ENCODE peak calls at places on chromosomes 2 and 18, in five cellular contexts. L is mammary epithelial cell, T is IMR-90, P is neural progenitor cell, R is hepatocyte. N is an unnamed sample. For H4K20me1 and H3K36me3, the result is how much of the 10 kb centered on the place peaks cover.

GRCh38 chr18:12001400-12001799 is 20.1 kb downstream of the IMPA2 start:
- DNase-seq in L (no peak), T (no peak), P (no peak), R (peak), N (no peak)

GRCh38 chr2:222904557-222905258 is 43.9 kb downstream of the ACSL3 start:
- DNase-seq in L (peak), T (peak), P (no peak), R (no peak), N (peak)

GRCh38 chr2:20035961-20036666 is 15.3 kb downstream of the LAPTM4A start:
- DNase-seq in L (no peak), T (no peak), P (no peak), R (no peak), N (no peak)

GRCh38 chr2:65722028-65722427 is 289.6 kb upstream of the SPRED2 start:
- DNase-seq in L (peak), T (peak), P (peak), R (peak), N (peak)

GRCh38 chr2:13745324-13745723 is 887.2 kb upstream of the LRATD1 start:
- DNase-seq in L (no peak), T (no peak), P (peak), R (peak), N (no peak)

GRCh38 chr2:105450495-105450894 is 51.6 kb upstream of the FHL2 start:
- DNase-seq in L (no peak), T (no peak), P (no peak), R (no peak), N (no peak)

GRCh38 chr2:29759342-29759741 is 162.0 kb downstream of the ALK start:
- DNase-seq in L (no peak), T (no peak), P (no peak), R (no peak), N (no peak)

GRCh38 chr18:48992791-48993555 is 42.2 kb upstream of the SMAD7 start:
- DNase-seq in L (no peak), T (no peak), P (no peak), R (peak), N (no peak)

GRCh38 chr18:29083545-29083944 is 906.6 kb upstream of the CDH2 start:
- DNase-seq in L (peak), T (peak), P (peak), R (no peak), N (no peak)

GRCh38 chr2:30436859-30437435 is 10.1 kb upstream of the LCLAT1 start:
- DNase-seq in L (no peak), T (no peak), P (no peak), R (no peak), N (no peak)

GRCh38 chr2:36376992-36377738 is 21.6 kb downstream of the CRIM1 start:
- DNase-seq in L (peak), T (no peak), P (no peak), R (no peak), N (peak)

GRCh38 chr2:52710810-52711618 is 1056.6 kb upstream of the CHAC2 start:
- DNase-seq in L (no peak), T (no peak), P (no peak), R (no peak), N (no peak)

GRCh38 chr2:85390941-85391669 is 19.1 kb downstream of the CAPG start:
- DNase-seq in L (no peak), T (peak), P (peak), R (peak), N (peak)

GRCh38 chr18:29147944-29148343 is 971.0 kb upstream of the CDH2 start:
- DNase-seq in L (peak), T (peak), P (peak), R (peak), N (peak)

GRCh38 chr2:164189851-164190250 is 431.4 kb downstream of the GRB14 start:
- DNase-seq in L (no peak), T (no peak), P (no peak), R (no peak), N (no peak)

GRCh38 chr18:3661989-3662388 is 212.0 kb downstream of the TGIF1 start:
- DNase-seq in L (no peak), T (no peak), P (no peak), R (no peak), N (no peak)

GRCh38 chr2:179861777-179862117 is 335 bp upstream of the ZNF385B start:
- DNase-seq in L (peak), T (peak), P (peak), R (peak), N (peak)

GRCh38 chr18:68406761-68407160 is 308.1 kb downstream of the TMX3 start:
- DNase-seq in L (peak), T (no peak), P (no peak), R (no peak), N (no peak)

GRCh38 chr2:26344581-26345283 is 1.2 kb upstream of the SELENOI start:
- DNase-seq in L (peak), T (peak), P (peak), R (peak), N (peak)

GRCh38 chr2:106167067-106167466 is 27.0 kb downstream of the UXS1 start:
- DNase-seq in L (no peak), T (no peak), P (no peak), R (no peak), N (no peak)

GRCh38 chr18:55334875-55335274 is 253.1 kb downstream of the TCF4 start:
- DNase-seq in L (no peak), T (no peak), P (no peak), R (no peak), N (no peak)

GRCh38 chr18:55326134-55326533 is 261.9 kb downstream of the TCF4 start:
- DNase-seq in L (no peak), T (no peak), P (no peak), R (no peak), N (no peak)

GRCh38 chr18:55328301-55328700 is 259.7 kb downstream of the TCF4 start:
- DNase-seq in L (no peak), T (peak), P (no peak), R (no peak), N (peak)

GRCh38 chr18:55327454-55327853 is 260.5 kb downstream of the TCF4 start:
- DNase-seq in L (no peak), T (no peak), P (no peak), R (no peak), N (no peak)

GRCh38 chr18:55331301-55331700 is 256.7 kb downstream of the TCF4 start:
- DNase-seq in L (no peak), T (no peak), P (no peak), R (no peak), N (no peak)
- H4K20me1 ChIP-seq in L (under half), T (under half), P (half or more), R (under half), N (under half)

DNA sequence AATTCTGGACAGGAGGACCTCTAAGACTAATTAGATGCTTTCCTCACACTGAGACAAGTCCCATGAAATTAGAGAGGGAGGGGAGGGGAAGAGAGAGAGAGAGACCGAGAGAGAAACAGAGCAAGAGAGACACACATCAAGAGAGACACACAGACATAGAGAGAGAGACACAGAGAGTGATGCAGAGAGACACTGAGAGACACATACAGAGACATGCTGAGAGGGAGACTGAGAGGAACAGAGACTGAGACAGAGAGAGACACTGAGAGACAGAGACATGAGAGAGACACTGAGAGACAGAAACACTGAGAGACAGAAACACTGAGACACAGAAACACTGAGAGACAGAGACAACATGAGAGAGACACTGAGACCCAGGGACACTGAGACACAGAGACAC is 250.8 kb downstream of the TNS1 start:
- DNase-seq in L (no peak), T (no peak), P (no peak), R (no peak), N (no peak)
- H3K27ac ChIP-seq in L (no peak), T (no peak), P (no peak), R (no peak), N (no peak)

GRCh38 chr2:121368155-121368554 is 83.2 kb upstream of the TFCP2L1 start:
- DNase-seq in L (no peak), T (no peak), P (no peak), R (no peak), N (no peak)
- H3K36me3 ChIP-seq in L (under half), T (under half), P (under half), R (under half), N (under half)

GRCh38 chr2:96822786-96823185 is 6.7 kb downstream of the CNNM3 start:
- DNase-seq in L (no peak), T (no peak), P (no peak), R (no peak), N (no peak)

GRCh38 chr2:96819101-96819875 is 3.2 kb downstream of the CNNM3 start:
- DNase-seq in L (no peak), T (no peak), P (no peak), R (peak), N (no peak)

GRCh38 chr2:96821113-96821512 is 5.0 kb downstream of the CNNM3 start:
- DNase-seq in L (no peak), T (no peak), P (no peak), R (no peak), N (no peak)

GRCh38 chr2:96817882-96818281 is 1.8 kb downstream of the CNNM3 start:
- DNase-seq in L (no peak), T (no peak), P (no peak), R (no peak), N (no peak)

DNA sequence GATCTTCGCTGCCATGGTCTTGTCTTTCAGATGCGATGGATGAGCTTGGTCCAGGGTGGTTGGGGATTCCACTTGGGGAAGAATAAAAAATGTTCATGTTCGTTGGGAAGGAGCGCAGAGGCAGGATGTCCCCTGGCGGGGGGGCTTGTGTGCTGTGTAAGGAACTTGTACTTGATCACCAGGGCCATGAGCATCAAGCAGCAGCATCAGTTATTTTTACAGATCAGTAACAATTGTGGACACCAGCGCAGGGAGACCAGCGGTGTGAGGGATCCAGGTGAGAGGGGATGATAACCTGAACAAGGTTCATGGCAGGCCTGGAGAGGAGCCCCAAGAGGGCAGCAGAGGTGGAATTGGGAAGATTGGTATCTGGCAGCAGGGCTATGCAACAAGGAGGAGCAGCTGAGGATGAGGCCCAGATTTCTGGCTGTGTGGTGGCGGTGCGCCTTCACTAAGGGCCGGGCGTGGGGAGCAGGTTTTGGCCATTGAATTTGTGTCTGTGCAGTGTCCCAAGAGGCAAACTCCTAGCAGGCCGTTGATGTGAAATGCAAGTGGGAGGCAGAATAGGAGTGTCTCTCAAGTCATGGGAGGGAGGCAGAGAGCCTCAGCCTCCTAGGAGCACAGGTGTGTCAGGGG is 3.9 kb downstream of the CNNM3 start:
- DNase-seq in L (no peak), T (no peak), P (no peak), R (no peak), N (no peak)
- H4K20me1 ChIP-seq in L (under half), T (half or more), P (half or more), R (half or more), N (under half)

GRCh38 chr2:238244151-238244550 is 4.3 kb upstream of the HES6 start:
- DNase-seq in L (no peak), T (no peak), P (no peak), R (no peak), N (no peak)

GRCh38 chr2:238250896-238251295 is 11.1 kb upstream of the HES6 start:
- DNase-seq in L (no peak), T (no peak), P (no peak), R (no peak), N (no peak)

GRCh38 chr2:238251331-238251730 is 11.5 kb upstream of the HES6 start:
- DNase-seq in L (no peak), T (no peak), P (no peak), R (no peak), N (no peak)

GRCh38 chr2:238247002-238247822 is 7.4 kb upstream of the HES6 start:
- DNase-seq in L (no peak), T (no peak), P (no peak), R (no peak), N (no peak)

GRCh38 chr2:238247841-238248440 is 8.1 kb upstream of the HES6 start:
- DNase-seq in L (no peak), T (no peak), P (no peak), R (no peak), N (no peak)
- H3K27ac ChIP-seq in L (no peak), T (no peak), P (no peak), R (no peak), N (no peak)

GRCh38 chr2:169798718-169799495 is at the start of gene SSB:
- DNase-seq in L (peak), T (peak), P (peak), R (peak), N (peak)
- H3K36me3 ChIP-seq in L (under half), T (under half), P (under half), R (under half), N (under half)

GRCh38 chr18:31679133-31679731 is 5.1 kb downstream of the B4GALT6 start:
- DNase-seq in L (peak), T (peak), P (no peak), R (no peak), N (peak)

GRCh38 chr18:31680836-31681568 is 3.4 kb downstream of the B4GALT6 start:
- DNase-seq in L (peak), T (no peak), P (no peak), R (peak), N (no peak)

GRCh38 chr18:31678425-31678824 is 6.0 kb downstream of the B4GALT6 start:
- DNase-seq in L (no peak), T (no peak), P (no peak), R (no peak), N (no peak)

GRCh38 chr18:31677592-31677991 is 6.8 kb downstream of the B4GALT6 start:
- DNase-seq in L (no peak), T (no peak), P (no peak), R (no peak), N (no peak)

DNA sequence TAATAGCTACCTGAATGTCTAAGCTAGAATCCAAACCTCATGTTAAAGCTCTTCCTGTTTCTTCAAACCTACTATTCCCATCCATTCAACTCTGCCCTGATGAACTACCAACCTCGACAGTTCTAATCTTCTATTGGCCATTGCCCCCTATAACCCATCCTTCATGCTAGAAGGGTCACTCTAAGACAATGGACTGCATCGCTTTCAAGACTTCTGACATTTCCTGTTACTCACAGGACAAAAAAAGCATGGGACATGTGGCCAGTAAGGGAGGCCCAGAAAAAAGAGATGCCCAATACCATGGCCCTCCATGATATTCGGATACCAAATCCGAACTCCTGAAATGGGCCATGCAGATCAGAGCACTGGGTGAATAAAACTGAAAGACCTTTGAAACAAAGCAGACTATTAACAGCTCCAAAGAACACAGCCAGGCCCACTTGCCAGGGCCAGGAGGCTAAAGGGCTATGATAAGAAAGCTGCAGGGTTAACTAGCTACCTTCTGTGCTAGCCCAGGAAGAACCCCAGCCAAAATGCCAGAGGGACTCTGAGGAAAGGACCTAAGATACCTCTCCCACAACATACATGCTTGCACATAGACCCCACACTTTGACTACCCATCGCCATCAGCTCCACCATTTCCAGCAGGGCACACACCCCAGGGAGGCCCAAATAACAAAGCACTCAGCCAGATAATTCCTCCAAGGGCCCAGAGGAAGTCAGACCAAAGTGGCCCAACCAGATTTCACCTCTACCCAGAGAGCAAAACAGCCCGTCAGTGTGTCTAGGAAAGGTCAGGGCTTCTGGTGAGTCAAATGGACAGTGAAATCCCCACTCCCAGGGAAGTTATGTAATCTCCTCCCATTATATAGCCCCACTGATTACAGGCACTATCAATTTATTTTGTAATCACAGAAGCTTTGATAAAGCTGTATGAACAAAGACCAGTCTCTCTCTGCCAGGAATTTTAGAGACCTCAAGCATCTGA is 4.3 kb downstream of the B4GALT6 start:
- DNase-seq in L (peak), T (no peak), P (no peak), R (no peak), N (no peak)
- H4K20me1 ChIP-seq in L (under half), T (under half), P (under half), R (under half), N (under half)

DNA sequence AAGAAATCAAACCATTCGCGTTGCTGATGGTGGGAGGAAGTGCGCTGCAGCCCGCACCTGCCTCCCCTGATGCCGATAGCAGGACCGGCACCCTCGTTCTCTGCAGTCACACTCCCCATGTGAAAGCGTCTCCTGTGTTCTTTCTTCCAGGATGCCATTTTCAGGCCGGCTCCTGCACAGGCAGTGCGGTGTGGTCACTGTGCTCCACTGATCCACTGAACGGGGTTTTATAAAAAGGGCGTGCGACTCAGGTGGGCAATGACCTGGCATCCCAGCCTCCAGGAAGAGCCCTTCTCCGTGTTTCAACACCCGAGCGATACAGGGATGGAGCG is 88.3 kb upstream of the SNTG2 start:
- DNase-seq in L (no peak), T (no peak), P (no peak), R (no peak), N (no peak)
- H3K27ac ChIP-seq in L (no peak), T (no peak), P (no peak), R (no peak), N (no peak)

DNA sequence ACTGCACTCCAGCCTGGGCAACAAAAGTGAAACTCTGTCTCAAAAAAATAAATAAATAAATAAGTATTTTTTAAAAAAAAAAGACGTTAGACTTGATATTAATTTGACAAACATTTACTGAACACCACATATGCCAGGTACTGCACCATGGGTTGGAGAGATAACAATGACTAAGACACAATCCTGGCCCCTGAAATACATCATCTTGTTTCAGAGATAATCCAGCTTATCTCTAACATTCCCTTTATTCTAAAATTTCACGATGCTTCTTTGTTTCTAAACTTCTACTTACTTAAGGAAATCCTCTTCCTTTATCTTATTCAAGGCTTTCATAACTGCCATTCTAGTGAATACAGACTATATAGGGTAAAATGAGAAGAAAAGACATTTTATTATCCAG is 55.0 kb upstream of the PEX13 start:
- DNase-seq in L (no peak), T (no peak), P (no peak), R (no peak), N (no peak)
- H3K36me3 ChIP-seq in L (under half), T (under half), P (under half), R (under half), N (under half)

GRCh38 chr2:46748121-46748520 is 167.5 kb downstream of the MCFD2 start:
- DNase-seq in L (no peak), T (peak), P (no peak), R (no peak), N (peak)

GRCh38 chr2:46749042-46749461 is 166.6 kb downstream of the MCFD2 start:
- DNase-seq in L (peak), T (peak), P (no peak), R (peak), N (peak)

GRCh38 chr2:46747297-46747818 is 168.2 kb downstream of the MCFD2 start:
- DNase-seq in L (peak), T (peak), P (no peak), R (no peak), N (peak)

GRCh38 chr2:46751897-46752296 is 163.7 kb downstream of the MCFD2 start:
- DNase-seq in L (no peak), T (no peak), P (no peak), R (no peak), N (no peak)
- H4K20me1 ChIP-seq in L (under half), T (half or more), P (half or more), R (under half), N (under half)